ENCODE peak calls at places on chromosomes 13 and 19, in five cellular contexts. Z, U, P, F and X are unnamed samples.
A peak's percentile ranks its signal among the peaks of the same experiment; 100 is the strongest.

GRCh38 chr13:106446011-106446410 is 89.5 kb downstream of the EFNB2 start:
- DNase-seq in Z (no peak), U (no peak), P (no peak), F (no peak), X (no peak)

GRCh38 chr19:3618144-3618810 is 8.3 kb downstream of the CACTIN start:
- DNase-seq in Z (no peak), U (peak; percentile 79), P (no peak), F (peak; percentile 70), X (no peak)

GRCh38 chr13:28204043-28204442 is 65.7 kb downstream of the PAN3 start:
- DNase-seq in Z (no peak), U (no peak), P (no peak), F (no peak), X (no peak)

GRCh38 chr19:48591021-48591420 is 15.5 kb upstream of the SPACA4 start:
- DNase-seq in Z (no peak), U (no peak), P (no peak), F (no peak), X (no peak)

GRCh38 chr13:83327091-83327490 is 555.2 kb downstream of the SLITRK1 start:
- DNase-seq in Z (no peak), U (no peak), P (no peak), F (no peak), X (no peak)

GRCh38 chr19:45815501-45816216 is 551 bp upstream of the RSPH6A start:
- DNase-seq in Z (no peak), U (no peak), P (no peak), F (no peak), X (no peak)

GRCh38 chr13:32443111-32443510 is 15.2 kb upstream of the N4BP2L1 start:
- DNase-seq in Z (no peak), U (no peak), P (no peak), F (no peak), X (no peak)

GRCh38 chr19:27736225-27736624 is 1476.7 kb downstream of the UQCRFS1 start:
- DNase-seq in Z (no peak), U (no peak), P (no peak), F (no peak), X (no peak)

GRCh38 chr19:8569066-8569761 is 8.0 kb downstream of the MYO1F start:
- DNase-seq in Z (peak; percentile 78), U (no peak), P (no peak), F (peak; percentile 53), X (peak; percentile 10)

GRCh38 chr19:15672580-15673175 is at the start of gene CYP4F12:
- DNase-seq in Z (no peak), U (peak; percentile 15), P (no peak), F (peak; percentile 29), X (no peak)

GRCh38 chr13:99155821-99156220 is 44.8 kb upstream of the UBAC2 start:
- DNase-seq in Z (no peak), U (no peak), P (no peak), F (no peak), X (no peak)

GRCh38 chr19:4171676-4172075 is 10.7 kb downstream of the SIRT6 start:
- DNase-seq in Z (no peak), U (no peak), P (no peak), F (no peak), X (no peak)

GRCh38 chr13:100518394-100519062 is 70.1 kb downstream of the GGACT start:
- DNase-seq in Z (no peak), U (no peak), P (no peak), F (no peak), X (no peak)

GRCh38 chr13:78022164-78022877 is 103.7 kb upstream of the EDNRB start:
- DNase-seq in Z (peak; percentile 1), U (no peak), P (no peak), F (peak; percentile 25), X (no peak)

GRCh38 chr13:23050126-23050525 is 130.7 kb upstream of the SGCG start:
- DNase-seq in Z (no peak), U (no peak), P (no peak), F (no peak), X (no peak)

GRCh38 chr19:41707502-41707812 is 969 bp upstream of the CEACAM5 start:
- DNase-seq in Z (no peak), U (no peak), P (no peak), F (no peak), X (no peak)

GRCh38 chr19:32800757-32801156 is 68.8 kb downstream of the SLC7A9 start:
- DNase-seq in Z (no peak), U (no peak), P (no peak), F (no peak), X (no peak)

GRCh38 chr13:99419591-99420243 is 81.6 kb upstream of the TM9SF2 start:
- DNase-seq in Z (no peak), U (no peak), P (no peak), F (no peak), X (no peak)

GRCh38 chr19:48859711-48860572 is 8.5 kb downstream of the PLEKHA4 start:
- DNase-seq in Z (no peak), U (peak; percentile 53), P (no peak), F (no peak), X (no peak)

GRCh38 chr13:27839809-27840467 is 47.7 kb downstream of the GSX1 start:
- DNase-seq in Z (no peak), U (no peak), P (no peak), F (no peak), X (no peak)

GRCh38 chr19:12965017-12965811 is 4.2 kb upstream of the DAND5 start:
- DNase-seq in Z (peak; percentile 85), U (peak; percentile 87), P (peak; percentile 56), F (peak; percentile 90), X (peak; percentile 73)

GRCh38 chr13:98575009-98575866 is 1.7 kb downstream of the STK24 start:
- DNase-seq in Z (no peak), U (no peak), P (no peak), F (no peak), X (no peak)

GRCh38 chr13:29718694-29719093 is 123.2 kb upstream of the SLC7A1 start:
- DNase-seq in Z (no peak), U (no peak), P (no peak), F (no peak), X (no peak)

GRCh38 chr13:99903140-99903539 is 68.4 kb downstream of the ZIC5 start:
- DNase-seq in Z (no peak), U (no peak), P (no peak), F (no peak), X (no peak)

GRCh38 chr13:91017031-91017668 is 330.3 kb upstream of the MIR17HG start:
- DNase-seq in Z (peak; percentile 28), U (peak; percentile 89), P (no peak), F (peak; percentile 46), X (no peak)

GRCh38 chr19:8458380-8458779 is 13.6 kb downstream of the HNRNPM start:
- DNase-seq in Z (no peak), U (no peak), P (no peak), F (no peak), X (no peak)

GRCh38 chr19:5154129-5154798 is 185.4 kb downstream of the KDM4B start:
- DNase-seq in Z (no peak), U (peak; percentile 66), P (no peak), F (peak; percentile 66), X (no peak)